ENCODE peak calls at places on chromosome 14, in six cellular contexts. G, E, B, Q, L and T are unnamed samples.

GRCh38 chr14:55684956-55685584 is 105.1 kb downstream of the KTN1 start:
- DNase-seq in B (no peak), G (no peak), Q (no peak), L (no peak), E (no peak), T (no peak)

GRCh38 chr14:91140672-91141071 is 26.8 kb downstream of the DGLUCY start:
- DNase-seq in B (peak), Q (no peak), E (peak), G (peak), L (no peak), T (peak)

GRCh38 chr14:68757618-68758081 is 35.2 kb downstream of the ZFP36L1 start:
- DNase-seq in E (no peak), B (peak), L (no peak), G (no peak), Q (no peak), T (no peak)

GRCh38 chr14:99744199-99744872 is 48.9 kb upstream of the EML1 start:
- DNase-seq in Q (no peak), E (no peak), B (peak), L (no peak), G (no peak), T (no peak)

GRCh38 chr14:31564194-31564593 is 3.0 kb downstream of the NUBPL start:
- DNase-seq in G (no peak), Q (no peak), E (no peak), L (no peak), B (no peak), T (no peak)

GRCh38 chr14:29805415-29806123 is 122.1 kb downstream of the PRKD1 start:
- DNase-seq in E (peak), Q (no peak), G (no peak), L (peak), B (peak), T (no peak)

GRCh38 chr14:95330591-95331370 is 11.1 kb upstream of the CLMN start:
- DNase-seq in Q (no peak), G (no peak), L (no peak), B (no peak), E (no peak), T (no peak)

GRCh38 chr14:93970967-93971634 is 5.3 kb downstream of the ASB2 start:
- DNase-seq in L (no peak), Q (no peak), B (no peak), E (no peak), G (no peak), T (no peak)

GRCh38 chr14:92513204-92513965 is at the start of gene RIN3:
- DNase-seq in L (peak), Q (no peak), E (peak), G (no peak), B (peak), T (peak)

GRCh38 chr14:91223028-91223783 is 21.3 kb downstream of the GPR68 start:
- DNase-seq in E (no peak), Q (no peak), G (peak), L (no peak), B (no peak), T (no peak)

GRCh38 chr14:59254146-59254910 is 65.9 kb downstream of the DAAM1 start:
- DNase-seq in L (peak), G (no peak), B (peak), Q (peak), E (peak), T (peak)

GRCh38 chr14:92754956-92755355 is 6.5 kb upstream of the LGMN start:
- DNase-seq in L (no peak), B (no peak), Q (no peak), E (no peak), G (no peak), T (no peak)

GRCh38 chr14:58645641-58646040 is 7.9 kb downstream of the DACT1 start:
- DNase-seq in L (no peak), Q (no peak), E (no peak), G (no peak), B (no peak), T (no peak)

GRCh38 chr14:24377126-24377525 is 9.1 kb downstream of the NFATC4 start:
- DNase-seq in L (no peak), G (no peak), Q (no peak), E (no peak), B (no peak), T (no peak)

GRCh38 chr14:77203611-77204456 is 22.2 kb downstream of the TMEM63C start:
- DNase-seq in B (no peak), E (no peak), Q (no peak), G (no peak), L (no peak), T (no peak)

GRCh38 chr14:52090936-52091335 is 22.1 kb upstream of the NID2 start:
- DNase-seq in B (no peak), E (no peak), Q (no peak), L (no peak), G (no peak), T (no peak)

GRCh38 chr14:33986804-33987203 is 35.9 kb upstream of the EGLN3 start:
- DNase-seq in L (peak), E (peak), G (peak), Q (no peak), B (peak), T (no peak)

GRCh38 chr14:52124791-52125661 is 56.2 kb upstream of the NID2 start:
- DNase-seq in E (peak), B (peak), L (no peak), G (no peak), Q (no peak), T (peak)

GRCh38 chr14:101500681-101501080 is 60.6 kb upstream of the DIO3 start:
- DNase-seq in E (no peak), L (no peak), B (no peak), G (no peak), Q (no peak), T (no peak)

GRCh38 chr14:54893151-54893760 is 9.4 kb downstream of the GCH1 start:
- DNase-seq in L (no peak), B (peak), G (peak), Q (no peak), E (peak), T (peak)

GRCh38 chr14:90757452-90757851 is 58.8 kb downstream of the TTC7B start:
- DNase-seq in L (no peak), B (no peak), Q (peak), E (no peak), G (no peak), T (no peak)

GRCh38 chr14:92316937-92317336 is 6.0 kb upstream of the SLC24A4 start:
- DNase-seq in G (peak), L (no peak), Q (no peak), B (peak), E (peak), T (no peak)

GRCh38 chr14:74531467-74531866 is 37.9 kb downstream of the ISCA2 start:
- DNase-seq in Q (no peak), E (peak), L (no peak), B (peak), G (peak), T (peak)

GRCh38 chr14:74507796-74508195 is 14.2 kb downstream of the ISCA2 start:
- DNase-seq in Q (no peak), G (no peak), E (no peak), B (no peak), L (no peak), T (no peak)

GRCh38 chr14:95553141-95553540 is 18.3 kb downstream of the GLRX5 start:
- DNase-seq in E (no peak), Q (no peak), B (no peak), G (no peak), L (no peak), T (no peak)

GRCh38 chr14:30179381-30180130 is 251.9 kb upstream of the PRKD1 start:
- DNase-seq in Q (no peak), L (no peak), B (peak), E (no peak), G (no peak), T (peak)

GRCh38 chr14:64478634-64479250 is 13.4 kb downstream of the AKAP5 start:
- DNase-seq in E (no peak), L (no peak), B (peak), Q (no peak), G (no peak), T (peak)

GRCh38 chr14:81452341-81452740 is 52.2 kb upstream of the STON2 start:
- DNase-seq in E (no peak), G (no peak), L (no peak), Q (no peak), B (no peak), T (no peak)

GRCh38 chr14:89629383-89629782 is 212.3 kb upstream of the FOXN3 start:
- DNase-seq in E (no peak), G (no peak), L (no peak), Q (no peak), B (no peak), T (no peak)

GRCh38 chr14:36518586-36519430 is 1.2 kb downstream of the NKX2-1 start:
- DNase-seq in L (no peak), B (no peak), E (no peak), G (no peak), Q (no peak), T (no peak)

GRCh38 chr14:36521598-36522345 is 1.7 kb upstream of the NKX2-1 start:
- DNase-seq in B (no peak), Q (no peak), G (no peak), E (no peak), L (no peak), T (no peak)

GRCh38 chr14:36522347-36522971 is 2.4 kb upstream of the NKX2-1 start:
- DNase-seq in Q (no peak), L (no peak), E (no peak), B (no peak), G (no peak), T (no peak)

GRCh38 chr14:36519431-36520321 is at the start of gene NKX2-1:
- DNase-seq in B (peak), E (peak), Q (no peak), L (no peak), G (no peak), T (no peak)

GRCh38 chr14:36520601-36521525 is 831 bp upstream of the NKX2-1 start:
- DNase-seq in E (peak), G (peak), B (no peak), L (no peak), Q (no peak), T (peak)
- H3K4me3 ChIP-seq in E (peak), G (peak), B (no peak), L (no peak), Q (no peak), T (no peak)

GRCh38 chr14:57380935-57381334 is 9.5 kb upstream of the NAA30 start:
- DNase-seq in E (no peak), G (no peak), Q (no peak), L (no peak), B (no peak), T (no peak)

GRCh38 chr14:57375156-57375555 is 15.2 kb upstream of the NAA30 start:
- DNase-seq in B (no peak), Q (no peak), L (no peak), E (no peak), G (no peak), T (no peak)

GRCh38 chr14:57382283-57382682 is 8.1 kb upstream of the NAA30 start:
- DNase-seq in Q (no peak), L (no peak), B (peak), G (no peak), E (peak), T (no peak)

GRCh38 chr14:57383125-57383524 is 7.3 kb upstream of the NAA30 start:
- DNase-seq in G (no peak), Q (no peak), B (no peak), E (no peak), L (no peak), T (no peak)

GRCh38 chr14:57378661-57379060 is 11.7 kb upstream of the NAA30 start:
- DNase-seq in B (no peak), Q (no peak), L (no peak), G (no peak), E (peak), T (no peak)
- TF ChIP-seq CTCF in B (no peak), Q (no peak), L (no peak), G (no peak), E (peak), T (no peak)

DNA sequence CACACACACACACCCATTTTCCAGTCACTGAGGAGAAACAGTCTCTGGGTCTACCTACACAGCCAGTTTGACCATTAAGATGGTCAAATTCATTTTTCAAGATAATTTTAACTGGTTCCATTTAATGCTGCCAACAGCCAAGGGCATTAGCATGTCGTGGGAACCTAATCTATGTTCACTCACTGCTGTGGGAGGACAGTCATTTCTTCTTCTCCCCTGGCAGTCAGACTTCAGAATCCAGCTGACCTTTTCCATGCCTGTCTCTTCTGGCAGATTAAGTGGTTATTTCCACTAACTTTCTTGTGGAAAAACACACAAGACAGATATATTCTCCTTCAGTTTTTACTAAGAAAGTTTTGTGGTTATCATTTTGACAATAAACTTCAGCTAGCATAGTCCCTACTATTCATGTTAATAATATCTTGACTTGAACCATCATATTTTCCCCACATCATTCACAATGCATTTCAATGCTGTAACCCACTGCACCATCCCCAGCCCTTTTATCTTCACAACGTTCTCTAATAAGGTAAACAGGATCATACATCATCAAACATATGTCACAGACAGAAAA is 82.2 kb downstream of the DAD1 start:
- DNase-seq in B (peak), E (no peak), L (no peak), G (no peak), Q (no peak), T (no peak)
- H3K27ac ChIP-seq in B (no peak), E (no peak), L (peak), G (no peak), Q (no peak), T (no peak)

GRCh38 chr14:105864116-105864515 is 337.7 kb downstream of the TMEM121 start:
- DNase-seq in L (peak), Q (no peak), E (no peak), G (no peak), B (no peak), T (no peak)

GRCh38 chr14:105863296-105864108 is 337.1 kb downstream of the TMEM121 start:
- DNase-seq in E (no peak), B (no peak), G (no peak), Q (no peak), L (peak), T (no peak)

GRCh38 chr14:105860615-105861580 is 334.5 kb downstream of the TMEM121 start:
- DNase-seq in E (no peak), Q (no peak), B (no peak), L (peak), G (no peak), T (no peak)

GRCh38 chr14:105861985-105862465 is 335.6 kb downstream of the TMEM121 start:
- DNase-seq in G (no peak), Q (no peak), B (no peak), L (no peak), E (no peak), T (no peak)

DNA sequence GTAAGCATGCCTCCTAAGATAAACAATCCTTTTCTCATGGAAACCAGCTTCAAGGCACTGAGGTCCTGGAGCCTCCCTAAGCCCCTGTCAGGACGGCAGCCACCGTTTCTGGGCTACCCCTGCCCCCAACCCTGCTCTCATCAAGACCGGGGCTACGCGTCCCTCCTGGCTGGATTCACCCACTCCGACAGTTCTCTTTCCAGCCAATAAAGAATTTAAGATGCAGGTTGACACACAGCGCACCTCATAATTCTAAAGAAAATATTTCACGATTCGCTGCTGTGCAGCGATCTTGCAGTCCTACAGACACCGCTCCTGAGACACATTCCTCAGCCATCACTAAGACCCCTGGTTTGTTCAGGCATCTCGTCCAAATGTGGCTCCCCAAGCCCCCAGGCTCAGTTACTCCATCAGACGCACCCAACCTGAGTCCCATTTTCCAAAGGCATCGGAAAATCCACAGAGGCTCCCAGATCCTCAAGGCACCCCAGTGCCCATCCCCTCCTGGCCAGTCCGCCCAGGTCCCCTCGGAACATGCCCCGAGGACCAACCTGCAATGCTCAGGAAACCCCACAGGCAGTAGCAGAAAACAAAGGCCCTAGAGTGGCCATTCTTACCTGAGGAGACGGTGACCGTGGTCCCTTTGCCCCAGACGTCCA is 336.3 kb downstream of the TMEM121 start:
- DNase-seq in G (no peak), Q (no peak), L (no peak), E (no peak), B (no peak), T (no peak)
- H3K4me3 ChIP-seq in G (no peak), Q (no peak), L (no peak), E (no peak), B (no peak), T (no peak)

DNA sequence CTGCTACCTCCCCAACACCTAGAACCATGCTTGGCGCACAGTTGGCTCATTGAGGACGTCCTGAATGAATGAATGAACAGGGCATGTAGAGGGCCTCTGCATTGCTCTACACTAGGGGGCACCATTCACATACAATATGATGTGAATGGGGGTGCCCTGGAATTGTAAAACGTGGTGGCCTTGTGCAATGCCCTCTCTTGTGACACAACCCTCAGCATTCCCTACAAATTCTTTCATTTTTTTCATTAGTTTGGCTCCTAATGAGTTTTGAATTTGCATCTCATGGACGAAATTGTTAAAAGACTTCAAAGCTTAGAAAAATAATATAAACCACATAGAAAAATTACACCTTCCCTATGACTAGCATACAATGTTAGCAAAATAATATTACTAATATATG is 2.3 kb upstream of the DIO2 start:
- DNase-seq in E (peak), B (peak), Q (no peak), G (peak), L (no peak), T (peak)
- TF ChIP-seq CTCF in E (peak), B (peak), Q (no peak), G (peak), L (no peak), T (peak)

DNA sequence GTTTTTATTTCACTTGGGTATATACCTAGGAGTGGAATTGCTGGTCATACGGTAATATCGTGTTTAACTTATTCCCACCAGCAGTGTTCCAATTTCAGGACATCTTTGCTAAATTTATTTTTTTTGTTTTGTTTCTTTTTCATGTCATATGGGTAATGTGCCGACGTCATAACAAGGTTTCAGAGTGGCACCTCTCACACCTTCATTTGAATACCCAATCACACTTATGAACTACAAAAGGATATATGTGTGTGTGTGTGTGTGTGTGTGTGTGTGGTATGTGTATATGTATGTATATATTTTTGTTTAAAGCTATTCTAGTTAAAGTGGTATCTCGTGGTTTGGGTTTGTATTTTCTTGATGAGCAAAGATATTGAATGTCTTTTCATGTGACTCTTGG is 12.1 kb downstream of the TRAF3 start:
- DNase-seq in G (no peak), E (no peak), Q (no peak), L (no peak), B (no peak), T (no peak)
- H3K27ac ChIP-seq in G (no peak), E (no peak), Q (no peak), L (no peak), B (no peak), T (no peak)

GRCh38 chr14:39246618-39247017 is 12.9 kb downstream of the MIA2 start:
- DNase-seq in E (no peak), B (no peak), L (no peak), Q (no peak), G (no peak), T (no peak)
- H3K4me3 ChIP-seq in E (no peak), B (no peak), L (no peak), Q (no peak), G (no peak), T (no peak)